ENCODE peak calls at places on chromosomes 2 and 18, in eight cellular contexts. One of them, this sample, is unnamed.

GRCh38 chr18:33034941-33035340 is 262.1 kb upstream of the KLHL14 start:
- DNase-seq in HCT116: no peak
- DNase-seq in IMR-90: peak
- DNase-seq in uterus: no peak
- DNase-seq in GM13976: no peak
- DNase-seq in SK-N-SH: no peak
- DNase-seq in Panc1: no peak
- DNase-seq in MM.1S: no peak
- DNase-seq in this sample: no peak

GRCh38 chr18:62118324-62118723 is 68.5 kb downstream of the PIGN start:
- DNase-seq in MM.1S: no peak
- DNase-seq in SK-N-SH: no peak
- DNase-seq in GM13976: no peak
- DNase-seq in HCT116: no peak
- DNase-seq in uterus: no peak
- DNase-seq in IMR-90: peak
- DNase-seq in Panc1: no peak
- DNase-seq in this sample: peak

GRCh38 chr2:216431457-216431856 is 19.2 kb downstream of the SMARCAL1 start:
- DNase-seq in uterus: no peak
- DNase-seq in GM13976: no peak
- DNase-seq in SK-N-SH: no peak
- DNase-seq in Panc1: no peak
- DNase-seq in IMR-90: no peak
- DNase-seq in HCT116: no peak
- DNase-seq in MM.1S: no peak
- DNase-seq in this sample: no peak

GRCh38 chr2:144052103-144052502 is 467.8 kb downstream of the ZEB2 start:
- DNase-seq in HCT116: no peak
- DNase-seq in IMR-90: no peak
- DNase-seq in MM.1S: no peak
- DNase-seq in GM13976: no peak
- DNase-seq in SK-N-SH: no peak
- DNase-seq in Panc1: no peak
- DNase-seq in uterus: no peak
- DNase-seq in this sample: no peak

GRCh38 chr18:58272779-58273500 is 228.9 kb downstream of the NEDD4L start:
- DNase-seq in Panc1: no peak
- DNase-seq in IMR-90: peak
- DNase-seq in MM.1S: no peak
- DNase-seq in HCT116: no peak
- DNase-seq in SK-N-SH: no peak
- DNase-seq in uterus: no peak
- DNase-seq in GM13976: no peak
- DNase-seq in this sample: no peak

GRCh38 chr2:152861349-152861942 is 143.0 kb downstream of the ARL6IP6 start:
- DNase-seq in GM13976: peak
- DNase-seq in uterus: no peak
- DNase-seq in MM.1S: peak
- DNase-seq in HCT116: peak
- DNase-seq in Panc1: peak
- DNase-seq in SK-N-SH: peak
- DNase-seq in IMR-90: peak
- DNase-seq in this sample: peak

GRCh38 chr2:54558188-54558975 is 102.3 kb downstream of the SPTBN1 start:
- DNase-seq in HCT116: peak
- DNase-seq in MM.1S: peak
- DNase-seq in IMR-90: peak
- DNase-seq in Panc1: no peak
- DNase-seq in SK-N-SH: peak
- DNase-seq in uterus: peak
- DNase-seq in GM13976: peak
- DNase-seq in this sample: peak

GRCh38 chr2:27828305-27828704 is 56.8 kb downstream of the MRPL33 start:
- DNase-seq in HCT116: no peak
- DNase-seq in MM.1S: no peak
- DNase-seq in uterus: no peak
- DNase-seq in GM13976: no peak
- DNase-seq in IMR-90: no peak
- DNase-seq in Panc1: no peak
- DNase-seq in SK-N-SH: no peak
- DNase-seq in this sample: no peak

GRCh38 chr2:197108758-197109157 is 182.3 kb upstream of the PGAP1 start:
- DNase-seq in SK-N-SH: peak
- DNase-seq in IMR-90: peak
- DNase-seq in HCT116: no peak
- DNase-seq in Panc1: no peak
- DNase-seq in uterus: peak
- DNase-seq in GM13976: no peak
- DNase-seq in MM.1S: no peak
- DNase-seq in this sample: peak

GRCh38 chr2:241993386-241994005 is 124.0 kb downstream of the RTP5 start:
- DNase-seq in SK-N-SH: no peak
- DNase-seq in GM13976: no peak
- DNase-seq in uterus: no peak
- DNase-seq in IMR-90: no peak
- DNase-seq in HCT116: no peak
- DNase-seq in Panc1: no peak
- DNase-seq in MM.1S: no peak
- DNase-seq in this sample: no peak

GRCh38 chr2:126704434-126705165 is 48.6 kb downstream of the GYPC start:
- DNase-seq in Panc1: no peak
- DNase-seq in uterus: no peak
- DNase-seq in IMR-90: peak
- DNase-seq in GM13976: no peak
- DNase-seq in HCT116: no peak
- DNase-seq in MM.1S: no peak
- DNase-seq in SK-N-SH: no peak
- DNase-seq in this sample: no peak

GRCh38 chr2:12432985-12433640 is 283.6 kb upstream of the TRIB2 start:
- DNase-seq in uterus: no peak
- DNase-seq in GM13976: no peak
- DNase-seq in MM.1S: no peak
- DNase-seq in IMR-90: peak
- DNase-seq in Panc1: no peak
- DNase-seq in HCT116: no peak
- DNase-seq in SK-N-SH: no peak
- DNase-seq in this sample: peak

GRCh38 chr2:12434609-12435008 is 282.1 kb upstream of the TRIB2 start:
- DNase-seq in uterus: no peak
- DNase-seq in IMR-90: no peak
- DNase-seq in Panc1: no peak
- DNase-seq in HCT116: no peak
- DNase-seq in GM13976: no peak
- DNase-seq in MM.1S: no peak
- DNase-seq in SK-N-SH: no peak
- DNase-seq in this sample: no peak

GRCh38 chr2:12430036-12430795 is 286.5 kb upstream of the TRIB2 start:
- DNase-seq in HCT116: no peak
- DNase-seq in IMR-90: peak
- DNase-seq in MM.1S: no peak
- DNase-seq in SK-N-SH: no peak
- DNase-seq in GM13976: no peak
- DNase-seq in uterus: no peak
- DNase-seq in Panc1: no peak
- DNase-seq in this sample: peak

GRCh38 chr2:12436483-12436882 is 280.3 kb upstream of the TRIB2 start:
- DNase-seq in IMR-90: peak
- DNase-seq in uterus: no peak
- DNase-seq in SK-N-SH: no peak
- DNase-seq in MM.1S: no peak
- DNase-seq in GM13976: no peak
- DNase-seq in HCT116: no peak
- DNase-seq in Panc1: no peak
- DNase-seq in this sample: no peak

GRCh38 chr2:12433641-12433990 is 283.1 kb upstream of the TRIB2 start:
- DNase-seq in SK-N-SH: no peak
- DNase-seq in MM.1S: no peak
- DNase-seq in GM13976: no peak
- DNase-seq in HCT116: no peak
- DNase-seq in IMR-90: no peak
- DNase-seq in Panc1: no peak
- DNase-seq in uterus: no peak
- DNase-seq in this sample: peak
- TF ChIP-seq CTCF in SK-N-SH: peak
- TF ChIP-seq CTCF in MM.1S: peak
- TF ChIP-seq CTCF in GM13976: peak
- TF ChIP-seq CTCF in HCT116: no peak
- TF ChIP-seq CTCF in IMR-90: no peak
- TF ChIP-seq CTCF in Panc1: peak
- TF ChIP-seq CTCF in uterus: no peak
- TF ChIP-seq CTCF in this sample: no peak

DNA sequence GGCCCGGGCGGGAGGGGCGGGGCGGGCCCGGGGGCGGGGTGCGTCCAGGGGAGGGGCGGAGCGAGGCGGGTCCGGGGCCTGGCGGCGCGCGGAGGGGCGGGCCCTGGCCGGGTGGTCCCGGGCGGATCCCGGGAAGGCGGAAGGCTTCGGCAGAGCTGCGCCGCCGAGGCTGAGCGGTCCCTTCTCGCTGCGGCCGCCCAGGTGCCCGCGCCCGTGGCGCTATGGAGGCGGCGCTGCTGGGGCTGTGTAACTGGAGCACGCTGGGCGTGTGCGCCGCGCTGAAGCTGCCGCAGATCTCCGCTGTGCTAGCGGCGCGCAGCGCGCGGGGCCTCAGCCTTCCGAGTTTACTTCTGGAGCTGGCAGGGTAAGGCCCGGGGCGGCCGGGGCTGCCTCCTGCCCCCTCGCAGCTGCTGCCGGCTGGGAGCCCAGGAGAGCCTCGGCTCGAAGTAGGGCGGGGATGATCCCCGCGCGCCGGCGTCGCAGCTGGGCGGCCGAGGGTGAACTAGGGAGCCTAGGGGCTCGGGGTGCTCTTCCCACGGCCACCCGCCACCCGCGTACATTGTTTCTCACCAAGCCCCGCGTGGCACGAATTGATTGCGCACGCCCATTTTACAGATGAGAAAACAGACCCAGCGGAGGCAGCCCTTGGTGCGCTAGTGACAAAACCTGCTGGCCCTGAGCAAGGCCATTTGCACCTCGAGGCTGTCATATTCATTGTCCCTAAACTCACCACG is at the start of gene SLC66A3:
- DNase-seq in Panc1: no peak
- DNase-seq in GM13976: no peak
- DNase-seq in uterus: no peak
- DNase-seq in SK-N-SH: no peak
- DNase-seq in MM.1S: peak
- DNase-seq in HCT116: peak
- DNase-seq in IMR-90: peak
- DNase-seq in this sample: peak
- TF ChIP-seq CTCF in Panc1: no peak
- TF ChIP-seq CTCF in GM13976: no peak
- TF ChIP-seq CTCF in uterus: no peak
- TF ChIP-seq CTCF in SK-N-SH: peak
- TF ChIP-seq CTCF in MM.1S: no peak
- TF ChIP-seq CTCF in HCT116: no peak
- TF ChIP-seq CTCF in IMR-90: no peak
- TF ChIP-seq CTCF in this sample: no peak

DNA sequence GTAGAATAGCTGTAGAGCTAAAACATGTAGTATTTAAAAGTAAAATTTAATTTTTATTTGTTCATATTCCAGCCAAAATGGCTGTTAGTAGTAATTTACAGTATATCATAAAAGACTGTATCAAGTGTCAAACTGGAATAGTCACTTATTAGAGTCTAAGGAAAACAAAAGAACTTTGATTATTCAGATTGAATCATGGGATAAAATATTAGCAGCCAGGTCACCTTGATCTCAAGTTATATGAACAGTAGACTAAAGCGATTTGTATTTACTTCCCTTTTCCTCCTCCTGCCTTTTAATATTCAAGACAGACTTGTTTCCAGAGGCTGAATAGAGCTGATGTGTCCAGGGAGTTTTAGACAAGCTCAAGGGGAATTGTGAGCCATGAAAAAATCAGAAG is 54.4 kb downstream of the PMAIP1 start:
- DNase-seq in IMR-90: no peak
- DNase-seq in SK-N-SH: no peak
- DNase-seq in MM.1S: no peak
- DNase-seq in uterus: no peak
- DNase-seq in Panc1: no peak
- DNase-seq in HCT116: no peak
- DNase-seq in GM13976: no peak
- DNase-seq in this sample: no peak
- TF ChIP-seq CTCF in IMR-90: no peak
- TF ChIP-seq CTCF in SK-N-SH: no peak
- TF ChIP-seq CTCF in MM.1S: no peak
- TF ChIP-seq CTCF in uterus: no peak
- TF ChIP-seq CTCF in Panc1: no peak
- TF ChIP-seq CTCF in HCT116: no peak
- TF ChIP-seq CTCF in GM13976: no peak
- TF ChIP-seq CTCF in this sample: no peak

DNA sequence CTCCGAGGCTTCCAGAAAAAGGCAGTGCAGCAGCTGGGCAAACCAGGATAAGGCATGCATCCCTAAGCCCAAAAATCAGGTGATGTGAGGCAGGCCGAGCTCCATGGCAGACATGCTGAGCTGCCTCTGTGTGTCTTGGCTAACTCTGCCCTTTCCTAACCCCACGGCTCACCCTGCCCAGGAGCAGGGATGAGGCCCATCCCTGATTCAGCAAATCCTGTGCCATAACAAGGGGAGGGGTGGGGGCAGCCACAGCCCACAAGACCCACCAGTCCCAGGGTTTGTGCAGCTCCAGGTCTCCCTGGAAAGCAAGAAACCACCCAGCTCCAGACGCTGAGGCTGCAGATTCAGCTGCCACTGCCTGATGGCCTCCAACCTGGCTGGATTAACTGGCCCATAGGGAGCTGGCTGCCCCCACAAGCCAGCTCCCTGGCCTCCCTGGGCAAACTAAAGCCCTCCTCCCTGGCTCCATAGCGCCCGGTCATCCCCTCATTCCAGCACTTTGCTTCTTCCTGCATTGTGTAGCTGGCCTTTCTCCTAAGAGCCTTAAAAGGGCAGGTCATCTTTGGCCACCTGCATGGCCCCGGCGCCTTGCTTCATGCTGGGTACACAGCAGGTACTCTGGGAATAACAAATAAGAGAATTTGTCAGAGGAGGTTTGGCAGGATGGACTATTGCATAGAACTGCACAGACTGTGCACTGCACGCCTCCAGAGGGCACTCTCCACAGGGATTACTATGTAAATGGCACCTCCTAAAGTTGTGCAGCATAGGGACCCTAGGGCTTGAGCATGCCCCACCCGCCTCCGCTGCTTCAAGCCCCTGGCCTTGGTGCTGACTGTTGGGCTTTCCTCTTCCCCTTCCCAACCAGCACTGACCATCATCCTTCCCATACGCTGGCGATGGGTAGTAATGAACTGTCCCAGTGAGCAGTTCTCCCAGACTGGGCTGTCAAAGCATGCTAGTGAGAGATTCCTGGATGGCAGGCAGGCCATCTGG is 10.7 kb downstream of the STEAP3 start:
- DNase-seq in uterus: no peak
- DNase-seq in IMR-90: peak
- DNase-seq in HCT116: no peak
- DNase-seq in GM13976: no peak
- DNase-seq in Panc1: no peak
- DNase-seq in MM.1S: no peak
- DNase-seq in SK-N-SH: peak
- DNase-seq in this sample: peak
- TF ChIP-seq CTCF in uterus: no peak
- TF ChIP-seq CTCF in IMR-90: peak
- TF ChIP-seq CTCF in HCT116: peak
- TF ChIP-seq CTCF in GM13976: no peak
- TF ChIP-seq CTCF in Panc1: no peak
- TF ChIP-seq CTCF in MM.1S: peak
- TF ChIP-seq CTCF in SK-N-SH: peak
- TF ChIP-seq CTCF in this sample: peak